ENCODE peak calls at places on chromosomes 12 and 14, in four cellular contexts. One of them, this sample, is unnamed.

GRCh38 chr14:49971156-49972141 is 78.6 kb downstream of the ARF6 start:
- DNase-seq in K562: peak; percentile 23
- DNase-seq in HepG2: no peak
- DNase-seq in A549: no peak
- DNase-seq in this sample: peak; percentile 89

GRCh38 chr12:125124320-125124966 is 59.2 kb downstream of the AACS start:
- DNase-seq in HepG2: no peak
- DNase-seq in A549: no peak
- DNase-seq in K562: no peak
- DNase-seq in this sample: no peak

GRCh38 chr12:58171914-58172313 is 230.5 kb downstream of the ATP23 start:
- DNase-seq in A549: no peak
- DNase-seq in HepG2: no peak
- DNase-seq in K562: no peak
- DNase-seq in this sample: no peak

GRCh38 chr14:54356172-54356571 is 40.6 kb upstream of the CDKN3 start:
- DNase-seq in A549: no peak
- DNase-seq in K562: no peak
- DNase-seq in HepG2: peak; percentile 58
- DNase-seq in this sample: no peak

GRCh38 chr12:113870890-113871289 is 95.2 kb downstream of the RBM19 start:
- DNase-seq in A549: no peak
- DNase-seq in K562: no peak
- DNase-seq in HepG2: no peak
- DNase-seq in this sample: no peak

GRCh38 chr12:121837680-121838079 is 21.0 kb downstream of the HPD start:
- DNase-seq in HepG2: no peak
- DNase-seq in K562: no peak
- DNase-seq in A549: no peak
- DNase-seq in this sample: no peak

GRCh38 chr12:57852620-57853509 is 6.3 kb upstream of the CTDSP2 start:
- DNase-seq in HepG2: peak; percentile 32
- DNase-seq in K562: no peak
- DNase-seq in A549: no peak
- DNase-seq in this sample: no peak

GRCh38 chr14:99481745-99482099 is 513 bp downstream of the CCNK start:
- DNase-seq in HepG2: no peak
- DNase-seq in A549: peak; percentile 40
- DNase-seq in K562: peak; percentile 39
- DNase-seq in this sample: no peak

GRCh38 chr12:101738920-101739665 is at the start of gene SYCP3:
- DNase-seq in K562: no peak
- DNase-seq in HepG2: no peak
- DNase-seq in A549: no peak
- DNase-seq in this sample: no peak

GRCh38 chr12:68899251-68899771 is 33.7 kb downstream of the CPM start:
- DNase-seq in A549: peak; percentile 25
- DNase-seq in HepG2: peak; percentile 46
- DNase-seq in K562: no peak
- DNase-seq in this sample: no peak

GRCh38 chr12:12333980-12334709 is 15.9 kb downstream of the MANSC1 start:
- DNase-seq in HepG2: peak; percentile 53
- DNase-seq in K562: peak; percentile 64
- DNase-seq in A549: peak; percentile 72
- DNase-seq in this sample: peak; percentile 19

GRCh38 chr12:123387508-123388217 is 3.7 kb downstream of the KMT5A start:
- DNase-seq in A549: no peak
- DNase-seq in K562: peak; percentile 89
- DNase-seq in HepG2: no peak
- DNase-seq in this sample: no peak

GRCh38 chr14:64857979-64858740 is 21.5 kb downstream of the SPTB start:
- DNase-seq in A549: no peak
- DNase-seq in HepG2: no peak
- DNase-seq in K562: no peak
- DNase-seq in this sample: no peak

GRCh38 chr14:75323571-75323970 is 44.9 kb downstream of the FOS start:
- DNase-seq in HepG2: no peak
- DNase-seq in K562: no peak
- DNase-seq in A549: no peak
- DNase-seq in this sample: no peak

GRCh38 chr14:96616168-96616681 is 114.0 kb downstream of the PAPOLA start:
- DNase-seq in A549: no peak
- DNase-seq in K562: no peak
- DNase-seq in HepG2: no peak
- DNase-seq in this sample: no peak

GRCh38 chr14:103889313-103890051 is 38.8 kb upstream of the TDRD9 start:
- DNase-seq in HepG2: peak; percentile 50
- DNase-seq in A549: no peak
- DNase-seq in K562: peak; percentile 37
- DNase-seq in this sample: no peak
- TF ChIP-seq BHLHE40 in HepG2: peak; percentile 11
- TF ChIP-seq BHLHE40 in A549: no peak
- TF ChIP-seq BHLHE40 in K562: no peak
- TF ChIP-seq BHLHE40 in this sample: no peak

GRCh38 chr14:23640524-23641141 is 4.5 kb downstream of the DHRS2 start:
- DNase-seq in K562: no peak
- DNase-seq in A549: no peak
- DNase-seq in HepG2: peak; percentile 54
- DNase-seq in this sample: no peak

GRCh38 chr14:23641180-23641914 is 5.2 kb downstream of the DHRS2 start:
- DNase-seq in A549: no peak
- DNase-seq in HepG2: no peak
- DNase-seq in K562: no peak
- DNase-seq in this sample: no peak

GRCh38 chr14:23638414-23639047 is 2.4 kb downstream of the DHRS2 start:
- DNase-seq in K562: no peak
- DNase-seq in A549: no peak
- DNase-seq in HepG2: peak; percentile 86
- DNase-seq in this sample: no peak

GRCh38 chr14:23639048-23639890 is 3.1 kb downstream of the DHRS2 start:
- DNase-seq in K562: no peak
- DNase-seq in HepG2: peak; percentile 86
- DNase-seq in A549: no peak
- DNase-seq in this sample: no peak

DNA sequence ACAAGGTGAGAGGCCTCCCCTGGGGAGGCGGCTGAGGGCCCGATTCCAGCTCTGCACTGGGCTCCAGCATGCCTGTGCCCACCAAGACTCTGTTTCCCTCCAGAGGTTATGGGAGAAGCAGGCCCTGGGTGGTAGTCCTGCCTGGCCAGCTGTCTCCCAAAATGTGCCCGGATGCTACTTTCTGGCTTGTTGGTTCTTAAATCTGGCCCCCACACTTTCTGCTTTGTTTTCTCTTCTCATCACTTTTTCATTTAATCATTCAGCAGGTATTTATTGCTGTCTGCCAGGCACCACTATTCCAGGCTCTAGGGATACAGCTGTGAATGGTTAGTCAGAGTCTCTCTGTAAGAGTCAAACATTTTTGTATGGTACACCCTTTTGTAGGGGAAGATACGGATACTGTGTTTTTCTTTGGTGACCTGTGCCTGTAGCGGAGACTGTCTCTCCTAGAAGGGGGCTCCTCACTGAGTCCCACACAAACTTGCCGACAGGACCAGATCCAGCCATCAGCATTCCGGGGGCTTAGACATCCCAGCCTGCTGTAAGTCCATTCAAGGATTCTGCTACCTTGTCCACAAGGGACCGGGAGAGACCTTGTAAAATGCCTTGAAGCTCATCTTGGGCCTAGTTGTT is 3.8 kb downstream of the DHRS2 start:
- DNase-seq in A549: no peak
- DNase-seq in K562: no peak
- DNase-seq in HepG2: no peak
- DNase-seq in this sample: no peak
- TF ChIP-seq POLR2A in A549: no peak
- TF ChIP-seq POLR2A in K562: no peak
- TF ChIP-seq POLR2A in HepG2: no peak
- TF ChIP-seq POLR2A in this sample: no peak

GRCh38 chr12:724194-724855 is 28.1 kb upstream of the WNK1 start:
- DNase-seq in K562: peak; percentile 36
- DNase-seq in HepG2: no peak
- DNase-seq in A549: no peak
- DNase-seq in this sample: no peak
- TF ChIP-seq BHLHE40 in K562: no peak
- TF ChIP-seq BHLHE40 in HepG2: no peak
- TF ChIP-seq BHLHE40 in A549: no peak
- TF ChIP-seq BHLHE40 in this sample: no peak

DNA sequence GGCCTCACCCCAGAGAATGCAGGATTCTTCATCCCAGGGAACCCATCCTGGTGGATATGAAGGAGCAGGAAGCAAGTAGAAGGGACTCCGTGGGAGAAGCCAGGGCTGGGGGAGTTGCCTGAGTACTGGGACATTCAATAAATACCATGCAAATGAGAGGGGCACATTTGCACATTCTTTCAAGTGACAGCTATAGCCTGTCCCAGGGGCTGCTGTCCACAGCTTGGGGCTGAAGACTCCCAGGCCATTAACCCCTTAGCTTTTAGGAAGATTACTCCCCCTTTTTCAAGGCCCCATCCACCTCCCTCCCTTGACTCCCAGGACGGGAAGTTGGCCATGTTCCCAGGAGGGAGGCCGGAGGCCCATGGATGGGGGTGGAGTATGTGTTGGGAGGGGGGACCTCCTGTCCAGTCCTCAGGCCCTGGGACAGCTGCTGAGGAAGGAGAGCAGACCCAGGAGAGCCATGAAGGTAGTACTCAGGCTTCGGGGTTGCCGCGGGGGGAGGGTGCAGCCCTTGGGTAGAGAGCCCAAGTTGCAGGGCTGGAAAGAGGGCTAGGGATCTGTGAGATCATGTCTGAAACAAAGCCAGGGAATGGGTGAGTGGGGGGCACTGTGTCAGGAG is 974 bp upstream of the TNS2 start:
- DNase-seq in HepG2: peak; percentile 40
- DNase-seq in A549: no peak
- DNase-seq in K562: peak; percentile 40
- DNase-seq in this sample: no peak
- TF ChIP-seq POLR2A in HepG2: no peak
- TF ChIP-seq POLR2A in A549: no peak
- TF ChIP-seq POLR2A in K562: no peak
- TF ChIP-seq POLR2A in this sample: no peak

GRCh38 chr14:55891692-55892091 is 226.5 kb upstream of the PELI2 start:
- DNase-seq in K562: no peak
- DNase-seq in A549: no peak
- DNase-seq in HepG2: no peak
- DNase-seq in this sample: no peak
- TF ChIP-seq BHLHE40 in K562: no peak
- TF ChIP-seq BHLHE40 in A549: no peak
- TF ChIP-seq BHLHE40 in HepG2: no peak
- TF ChIP-seq BHLHE40 in this sample: no peak

GRCh38 chr12:111367661-111368221 is 1.2 kb downstream of the PHETA1 start:
- DNase-seq in K562: peak; percentile 30
- DNase-seq in HepG2: peak; percentile 91
- DNase-seq in A549: no peak
- DNase-seq in this sample: no peak

GRCh38 chr12:111368291-111368683 is 608 bp downstream of the PHETA1 start:
- DNase-seq in HepG2: no peak
- DNase-seq in A549: peak; percentile 33
- DNase-seq in K562: no peak
- DNase-seq in this sample: no peak

GRCh38 chr12:111366583-111366982 is 2.3 kb downstream of the PHETA1 start:
- DNase-seq in A549: no peak
- DNase-seq in K562: no peak
- DNase-seq in HepG2: no peak
- DNase-seq in this sample: no peak

GRCh38 chr12:111369496-111370220 is 763 bp upstream of the PHETA1 start:
- DNase-seq in HepG2: no peak
- DNase-seq in A549: no peak
- DNase-seq in K562: peak; percentile 28
- DNase-seq in this sample: no peak

GRCh38 chr12:111368684-111369495 is at the start of gene PHETA1:
- DNase-seq in A549: peak; percentile 94
- DNase-seq in HepG2: peak; percentile 82
- DNase-seq in K562: peak; percentile 95
- DNase-seq in this sample: peak; percentile 30
- TF ChIP-seq POLR2A in A549: peak; percentile 79
- TF ChIP-seq POLR2A in HepG2: peak; percentile 91
- TF ChIP-seq POLR2A in K562: peak; percentile 59
- TF ChIP-seq POLR2A in this sample: no peak

DNA sequence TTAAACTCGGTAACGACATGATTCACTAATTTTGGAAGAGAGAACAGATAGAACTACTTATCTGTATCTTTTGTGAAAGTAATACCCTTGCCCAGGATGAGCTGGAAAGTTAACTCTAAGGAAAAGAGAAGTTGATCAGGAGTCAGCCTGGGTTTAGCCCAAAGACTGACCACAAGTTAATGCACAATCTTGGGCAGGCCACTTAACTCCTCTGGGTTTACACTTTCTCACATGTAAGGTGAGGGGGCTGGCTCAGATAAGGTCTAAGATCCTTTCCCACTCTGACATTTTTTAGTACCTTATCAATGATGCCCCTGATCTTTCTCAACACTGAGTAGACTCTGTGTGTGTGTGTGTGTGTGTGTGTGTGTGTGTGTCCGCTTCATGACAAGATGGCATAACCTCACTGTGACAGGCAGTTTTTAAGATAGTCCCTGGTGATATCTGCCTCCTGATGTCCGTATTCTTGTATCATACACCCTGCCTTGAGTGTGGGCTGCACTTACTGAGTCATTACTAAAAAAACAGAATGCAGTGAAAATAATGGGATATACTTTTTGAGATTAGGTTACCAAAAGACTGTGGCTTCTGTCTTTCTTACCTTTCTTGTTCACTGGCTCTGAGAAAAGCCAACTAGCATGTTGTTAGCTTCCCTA is 56.2 kb upstream of the CCDC198 start:
- DNase-seq in A549: no peak
- DNase-seq in K562: no peak
- DNase-seq in HepG2: no peak
- DNase-seq in this sample: no peak
- TF ChIP-seq BHLHE40 in A549: no peak
- TF ChIP-seq BHLHE40 in K562: no peak
- TF ChIP-seq BHLHE40 in HepG2: no peak
- TF ChIP-seq BHLHE40 in this sample: no peak

GRCh38 chr14:102319351-102320032 is at the start of gene ZNF839:
- DNase-seq in A549: peak; percentile 92
- DNase-seq in HepG2: peak; percentile 69
- DNase-seq in K562: peak; percentile 90
- DNase-seq in this sample: no peak
- TF ChIP-seq POLR2A in A549: peak; percentile 8
- TF ChIP-seq POLR2A in HepG2: peak; percentile 39
- TF ChIP-seq POLR2A in K562: no peak
- TF ChIP-seq POLR2A in this sample: peak; percentile 67

DNA sequence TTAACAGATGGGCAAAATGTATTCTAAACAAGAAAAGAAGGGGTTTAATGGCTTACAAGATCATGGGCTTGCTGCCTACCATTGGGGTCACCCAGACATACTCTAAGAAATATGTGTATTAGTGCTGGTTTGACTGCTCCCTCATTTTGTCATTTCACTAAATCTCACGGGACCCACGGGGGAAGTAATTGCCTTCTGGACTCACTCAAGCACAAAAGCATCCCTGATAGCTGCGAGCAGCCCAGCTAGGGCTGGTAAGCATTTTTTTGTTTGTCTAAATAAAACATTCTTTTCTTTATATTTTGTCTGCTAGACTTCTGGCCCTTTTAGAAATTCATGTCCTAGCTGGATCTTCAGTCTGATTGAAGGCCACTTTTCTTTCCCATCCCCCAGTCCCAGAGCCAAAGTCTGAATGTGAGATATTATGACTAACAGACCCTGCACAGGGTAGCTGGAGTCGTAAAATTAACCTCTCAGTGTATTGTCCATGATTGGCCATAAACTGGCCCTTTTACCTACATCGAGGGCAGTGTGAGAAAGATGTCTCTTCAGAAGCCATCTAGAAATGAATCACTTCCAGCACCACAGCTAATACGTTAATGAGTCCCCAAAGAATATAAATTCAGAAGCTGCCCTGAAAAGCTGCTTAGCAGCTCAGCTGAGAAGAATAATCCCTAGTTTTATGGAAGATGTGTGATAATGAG is 55.4 kb upstream of the GTF2A1 start:
- DNase-seq in A549: no peak
- DNase-seq in K562: no peak
- DNase-seq in HepG2: no peak
- DNase-seq in this sample: no peak
- TF ChIP-seq BHLHE40 in A549: no peak
- TF ChIP-seq BHLHE40 in K562: no peak
- TF ChIP-seq BHLHE40 in HepG2: no peak
- TF ChIP-seq BHLHE40 in this sample: no peak